ENCODE peak calls at places on chromosomes 16 and 17, in four cellular contexts. F, Z, H and T are unnamed samples.

GRCh38 chr17:31491794-31492171 is 100.3 kb downstream of the RAB11FIP4 start:
- DNase-seq in F (no peak), Z (no peak), H (peak), T (no peak)

GRCh38 chr16:84144301-84144858 is 597 bp downstream of the HSDL1 start:
- DNase-seq in F (no peak), Z (peak), H (no peak), T (peak)

GRCh38 chr16:49597796-49598195 is 224.2 kb downstream of the C16orf78 start:
- DNase-seq in F (no peak), Z (no peak), H (no peak), T (no peak)

GRCh38 chr17:12342609-12343248 is 322.1 kb downstream of the MAP2K4 start:
- DNase-seq in F (no peak), Z (peak), H (no peak), T (peak)

GRCh38 chr16:67243481-67243880 is 3.8 kb downstream of the FHOD1 start:
- DNase-seq in F (no peak), Z (no peak), H (no peak), T (no peak)

GRCh38 chr17:81473019-81473418 is 39.6 kb downstream of the ACTG1 start:
- DNase-seq in F (no peak), Z (no peak), H (no peak), T (no peak)

GRCh38 chr17:14050616-14051015 is 18.7 kb upstream of the COX10 start:
- DNase-seq in F (no peak), Z (no peak), H (no peak), T (no peak)

GRCh38 chr17:7782237-7782636 is 51.8 kb upstream of the KDM6B start:
- DNase-seq in F (no peak), Z (no peak), H (no peak), T (no peak)

GRCh38 chr16:88856122-88856827 is 472 bp downstream of the GALNS start:
- DNase-seq in F (no peak), Z (no peak), H (no peak), T (no peak)

GRCh38 chr16:88764913-88765349 is 20.1 kb downstream of the PIEZO1 start:
- DNase-seq in F (no peak), Z (no peak), H (no peak), T (no peak)

GRCh38 chr17:50269477-50270429 is 4.5 kb upstream of the TMEM92 start:
- DNase-seq in F (peak), Z (peak), H (peak), T (peak)

GRCh38 chr17:72661093-72661944 is 431.2 kb downstream of the SLC39A11 start:
- DNase-seq in F (peak), Z (no peak), H (no peak), T (peak)

GRCh38 chr17:1649844-1650409 is at the start of gene RILP:
- DNase-seq in F (peak), Z (peak), H (no peak), T (no peak)

GRCh38 chr17:6021011-6021400 is 49.2 kb upstream of the WSCD1 start:
- DNase-seq in F (no peak), Z (no peak), H (no peak), T (no peak)

GRCh38 chr17:36485805-36486203 is 677 bp upstream of the ZNHIT3 start:
- DNase-seq in F (no peak), Z (peak), H (no peak), T (no peak)

GRCh38 chr16:4347765-4348509 is 3.2 kb downstream of the PAM16 start:
- DNase-seq in F (no peak), Z (peak), H (no peak), T (no peak)

GRCh38 chr17:75558666-75559530 is 28.7 kb upstream of the MYO15B start:
- DNase-seq in F (no peak), Z (peak), H (no peak), T (no peak)

DNA sequence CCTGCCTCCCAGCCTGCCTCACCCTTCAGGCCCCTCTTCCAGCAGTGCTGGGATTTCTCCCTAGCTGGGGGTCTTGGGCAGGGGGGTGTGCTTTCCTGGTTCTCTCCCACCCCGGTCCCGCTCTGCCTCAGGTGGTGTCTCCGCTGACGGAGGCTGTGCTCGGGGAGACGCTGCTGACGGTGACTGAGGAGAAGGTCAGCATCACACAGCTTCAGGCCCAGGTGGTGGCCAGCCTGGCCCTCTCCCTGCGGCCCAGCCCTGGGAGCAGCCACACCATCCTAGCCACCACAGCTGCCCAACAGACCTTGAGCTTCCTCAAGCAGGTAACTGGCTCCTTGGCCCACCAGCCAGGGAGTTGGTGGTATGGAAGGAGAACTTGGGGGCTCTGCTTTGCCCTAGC is 56.5 kb downstream of the TMEM132E start:
- DNase-seq in F (no peak), Z (no peak), H (no peak), T (no peak)
- TF ChIP-seq FOXM1 in F (no peak), Z (no peak), H (no peak), T (no peak)

DNA sequence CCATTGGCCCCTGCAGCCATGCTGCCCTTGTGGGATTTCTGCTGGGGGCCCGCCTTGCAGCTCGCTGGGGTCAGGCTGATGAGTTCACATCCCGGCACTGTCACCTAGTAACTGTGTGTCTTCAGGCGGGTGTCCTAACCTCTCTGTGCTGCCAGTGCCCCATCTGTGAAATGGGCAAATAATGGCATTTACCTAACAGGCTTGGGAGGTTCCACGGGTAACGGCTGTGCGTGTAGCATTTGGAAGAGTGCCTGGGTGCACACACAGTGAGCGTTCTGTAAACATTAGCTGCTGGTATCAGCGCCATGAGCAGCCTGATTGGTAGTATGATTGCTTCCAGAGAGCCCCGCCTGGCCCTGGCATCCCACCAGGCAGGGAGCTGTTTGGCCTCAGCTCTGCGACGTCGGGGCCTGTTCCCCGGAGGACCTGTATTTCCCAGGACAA is 167.3 kb upstream of the GSE1 start:
- DNase-seq in F (no peak), Z (no peak), H (no peak), T (peak)
- TF ChIP-seq GABPA in F (no peak), Z (no peak), H (no peak), T (no peak)

GRCh38 chr17:43881176-43881575 is 26.2 kb downstream of the MPP2 start:
- DNase-seq in F (no peak), Z (no peak), H (no peak), T (no peak)

GRCh38 chr17:43881758-43882505 is 25.4 kb downstream of the MPP2 start:
- DNase-seq in F (no peak), Z (peak), H (no peak), T (no peak)

GRCh38 chr17:43878260-43879082 is 28.9 kb downstream of the MPP2 start:
- DNase-seq in F (peak), Z (peak), H (no peak), T (peak)

GRCh38 chr17:43879723-43880419 is 27.5 kb downstream of the MPP2 start:
- DNase-seq in F (no peak), Z (no peak), H (no peak), T (no peak)

DNA sequence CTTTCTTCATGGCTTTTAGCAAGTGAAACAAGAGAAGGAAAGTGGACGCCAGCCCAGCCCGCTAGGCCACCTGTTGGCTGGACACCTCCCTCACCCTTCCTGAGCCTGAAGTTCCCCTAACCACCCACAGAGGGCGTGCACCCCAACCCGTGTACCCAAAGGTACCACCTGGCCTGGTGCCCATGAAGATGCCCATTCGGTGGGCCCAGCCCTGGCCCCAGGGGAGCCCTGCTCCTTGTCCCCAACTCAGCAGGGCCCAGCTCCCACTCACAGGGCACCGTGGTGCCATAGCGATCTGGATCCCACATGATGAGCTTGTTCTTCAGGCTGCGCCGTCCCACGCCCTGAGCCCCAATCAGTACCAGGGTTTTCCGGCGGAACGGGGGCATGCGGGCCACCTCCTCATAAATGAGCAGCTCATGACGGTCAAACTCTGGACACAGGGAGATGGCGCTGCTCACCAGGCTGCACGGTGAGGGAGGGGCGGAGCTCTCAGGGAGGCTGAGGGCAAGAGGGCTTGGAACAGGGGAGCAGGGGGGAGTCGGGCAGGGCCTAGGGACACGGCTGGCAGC is 26.8 kb downstream of the MPP2 start:
- DNase-seq in F (peak), Z (peak), H (no peak), T (peak)
- TF ChIP-seq FOXM1 in F (no peak), Z (no peak), H (no peak), T (no peak)

GRCh38 chr16:80948886-80949502 is 57.7 kb downstream of the CMC2 start:
- DNase-seq in F (peak), Z (peak), H (no peak), T (peak)
- TF ChIP-seq GABPA in F (no peak), Z (no peak), H (no peak), T (no peak)

GRCh38 chr16:77585852-77586251 is 136.5 kb upstream of the NUDT7 start:
- DNase-seq in F (no peak), Z (no peak), H (no peak), T (no peak)
- TF ChIP-seq FOXM1 in F (no peak), Z (no peak), H (no peak), T (no peak)

GRCh38 chr16:85584989-85585388 is 28.1 kb upstream of the GSE1 start:
- DNase-seq in F (no peak), Z (no peak), H (no peak), T (no peak)

GRCh38 chr16:85582177-85582888 is 30.8 kb upstream of the GSE1 start:
- DNase-seq in F (no peak), Z (no peak), H (no peak), T (no peak)

GRCh38 chr16:85585762-85586161 is 27.4 kb upstream of the GSE1 start:
- DNase-seq in F (no peak), Z (no peak), H (no peak), T (no peak)

GRCh38 chr16:85584192-85584757 is 28.8 kb upstream of the GSE1 start:
- DNase-seq in F (no peak), Z (no peak), H (no peak), T (no peak)

DNA sequence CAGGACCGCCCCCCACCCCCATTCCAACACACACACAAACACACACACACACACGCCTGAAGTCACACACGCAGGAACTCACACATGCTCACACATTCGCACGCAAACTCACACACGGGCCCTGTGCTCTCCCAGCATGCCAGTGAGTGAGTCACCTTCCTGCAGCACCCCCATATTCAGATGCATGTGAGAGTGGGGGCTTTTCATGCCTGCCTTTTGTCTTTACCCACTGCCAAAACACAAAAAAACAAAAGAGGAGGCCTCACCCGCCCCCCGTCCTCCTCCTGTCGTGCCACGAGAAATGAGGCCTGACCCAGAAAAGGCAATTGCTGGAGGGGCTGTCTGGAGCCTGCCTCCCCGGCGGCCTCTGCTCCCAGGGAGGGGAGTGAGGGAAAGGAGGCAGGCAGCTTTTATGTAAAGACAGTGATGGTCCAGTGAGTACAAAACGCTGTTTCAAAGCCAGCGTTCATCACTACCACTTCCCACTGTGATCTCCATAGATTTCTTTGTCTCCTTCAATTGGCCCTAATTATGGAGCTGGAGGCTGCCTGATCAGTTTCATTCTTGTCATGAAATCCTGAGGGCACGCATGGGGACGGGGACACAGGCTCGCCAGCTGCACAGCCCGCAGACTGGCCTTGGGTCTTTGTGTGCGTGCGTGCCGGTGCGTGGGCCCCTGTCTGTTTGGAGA is 29.5 kb upstream of the GSE1 start:
- DNase-seq in F (no peak), Z (no peak), H (no peak), T (peak)
- TF ChIP-seq GABPA in F (no peak), Z (no peak), H (no peak), T (no peak)

DNA sequence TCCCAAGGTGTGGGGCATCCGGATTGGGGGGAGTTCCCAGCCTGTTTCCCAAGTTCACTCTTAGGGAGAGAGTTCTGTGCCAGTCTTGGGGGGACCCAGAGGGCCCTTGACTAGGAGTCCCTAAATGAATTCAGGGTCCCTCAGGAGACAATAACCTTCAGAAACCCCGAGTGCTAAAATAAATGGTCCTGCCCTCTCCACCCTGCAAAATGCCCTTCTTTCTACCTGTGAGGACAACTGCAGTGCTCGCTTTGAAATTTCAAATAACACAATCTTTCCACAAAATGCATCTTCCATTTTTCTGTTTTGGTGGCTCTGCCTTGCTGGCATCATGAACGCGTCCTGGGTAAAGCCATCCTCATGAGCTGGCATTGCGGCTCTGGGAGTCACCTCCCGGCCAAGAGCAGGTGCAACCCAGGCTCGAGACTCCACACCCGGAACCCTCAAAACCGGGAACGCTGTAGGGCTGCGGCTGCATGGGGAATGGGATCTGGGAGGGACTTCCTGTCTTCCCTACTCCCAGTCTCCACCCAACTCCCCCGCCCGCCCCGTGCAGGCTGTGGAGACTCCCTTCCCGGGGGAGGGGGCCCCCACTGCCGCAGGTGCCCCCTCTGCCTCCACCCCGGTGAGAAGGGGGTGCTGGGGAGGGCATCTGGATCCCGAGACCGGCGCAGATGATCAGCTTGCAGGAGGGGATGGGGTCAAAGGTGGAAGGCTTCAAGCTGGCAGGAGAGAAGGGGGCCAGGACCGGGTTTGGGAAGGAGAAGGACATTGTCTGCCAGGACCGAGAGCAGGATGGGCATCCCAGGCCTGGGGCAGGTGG is at the start of gene ZNF205:
- DNase-seq in F (peak), Z (peak), H (no peak), T (peak)
- TF ChIP-seq FOXM1 in F (no peak), Z (no peak), H (no peak), T (no peak)

GRCh38 chr17:37774508-37774907 is 29.6 kb upstream of the HNF1B start:
- DNase-seq in F (no peak), Z (no peak), H (peak), T (no peak)
- TF ChIP-seq GABPA in F (no peak), Z (no peak), H (no peak), T (no peak)

DNA sequence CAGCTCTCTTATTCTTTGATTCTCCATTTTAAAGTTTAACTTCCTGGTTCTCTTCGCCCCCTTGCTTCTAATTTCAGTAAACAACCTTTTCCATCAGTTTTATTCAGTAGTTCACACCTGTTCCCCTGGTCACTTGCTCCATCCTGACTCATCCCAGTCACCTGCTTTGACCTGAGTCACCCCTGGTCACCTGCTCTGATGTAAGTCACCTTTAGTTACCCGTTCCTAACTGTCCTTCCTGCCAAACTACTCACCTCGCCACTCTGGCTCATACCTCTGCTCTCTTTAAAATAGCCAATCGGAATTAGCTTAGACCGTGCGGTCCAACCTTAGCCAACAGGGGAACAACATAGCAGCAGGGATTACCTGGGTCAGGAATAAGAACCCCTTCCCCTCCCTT is 4.7 kb upstream of the NLRC5 start:
- DNase-seq in F (no peak), Z (no peak), H (no peak), T (no peak)
- TF ChIP-seq FOXM1 in F (no peak), Z (no peak), H (no peak), T (no peak)

DNA sequence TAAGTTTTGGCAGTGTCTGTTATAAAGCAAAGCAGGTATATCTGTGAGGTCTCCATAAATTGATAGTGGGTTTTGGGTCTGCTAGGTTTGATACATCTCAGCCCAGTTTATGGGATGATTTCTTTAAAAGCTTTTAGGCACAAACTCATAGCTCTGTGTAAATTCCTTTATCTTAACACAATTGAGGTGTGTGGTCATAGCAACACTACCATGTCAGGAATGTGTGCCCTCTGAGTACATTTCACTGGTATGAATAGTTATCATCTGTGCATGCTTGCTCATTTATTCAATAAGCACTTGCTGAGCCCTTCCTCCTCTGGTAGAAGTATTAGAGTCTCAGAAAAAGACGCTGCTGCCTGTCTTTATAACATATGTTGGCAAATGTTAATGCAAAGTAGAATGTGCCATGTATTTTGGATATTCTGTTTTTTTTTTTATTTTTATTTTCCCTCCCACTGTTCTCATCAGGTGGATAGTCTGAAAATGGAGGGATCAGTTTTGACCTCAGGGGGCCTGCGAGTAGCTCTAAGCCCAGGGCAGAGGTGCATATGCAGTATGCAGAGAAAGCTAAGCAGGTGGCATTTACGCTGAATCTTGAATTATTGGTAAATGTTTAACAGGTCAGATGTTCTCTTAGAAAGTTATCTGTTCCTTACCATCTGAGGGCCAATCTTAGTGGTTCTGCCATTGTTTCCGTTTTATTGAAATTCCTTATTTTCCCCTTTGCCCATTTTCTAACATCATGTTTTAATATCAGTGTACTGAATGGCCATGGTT is 90.7 kb downstream of the WNT3 start:
- DNase-seq in F (no peak), Z (no peak), H (no peak), T (no peak)
- TF ChIP-seq GABPA in F (no peak), Z (no peak), H (no peak), T (no peak)